ENCODE peak calls at places on chromosomes 6 and 20, in ten cellular contexts. One of them, this sample, is unnamed.

GRCh38 chr20:61297981-61298380 is 45.9 kb downstream of the CDH4 start:
- DNase-seq in dorsolateral prefrontal cortex: no peak
- DNase-seq in lower lobe of right lung: no peak
- DNase-seq in stimulated activated naive CD4-positive, alpha-beta T cell treated with Interleukin-2 at 50 U/mL for 16 hours: no peak
- DNase-seq in NCI-H2081: no peak
- DNase-seq in fibroblast of mammary gland: peak
- DNase-seq in mammary epithelial cell: peak
- DNase-seq in AG10803: peak
- DNase-seq in activated naive CD4-positive, alpha-beta T cell: no peak
- DNase-seq in astrocyte of the cerebellum: peak
- DNase-seq in this sample: peak

GRCh38 chr6:21381336-21381963 is 212.1 kb upstream of the SOX4 start:
- DNase-seq in dorsolateral prefrontal cortex: no peak
- DNase-seq in lower lobe of right lung: no peak
- DNase-seq in stimulated activated naive CD4-positive, alpha-beta T cell treated with Interleukin-2 at 50 U/mL for 16 hours: no peak
- DNase-seq in NCI-H2081: no peak
- DNase-seq in fibroblast of mammary gland: no peak
- DNase-seq in mammary epithelial cell: no peak
- DNase-seq in AG10803: peak
- DNase-seq in activated naive CD4-positive, alpha-beta T cell: no peak
- DNase-seq in astrocyte of the cerebellum: no peak
- DNase-seq in this sample: no peak

GRCh38 chr6:10433322-10433721 is 18.4 kb upstream of the TFAP2A start:
- DNase-seq in dorsolateral prefrontal cortex: no peak
- DNase-seq in lower lobe of right lung: no peak
- DNase-seq in stimulated activated naive CD4-positive, alpha-beta T cell treated with Interleukin-2 at 50 U/mL for 16 hours: no peak
- DNase-seq in NCI-H2081: no peak
- DNase-seq in fibroblast of mammary gland: no peak
- DNase-seq in mammary epithelial cell: no peak
- DNase-seq in AG10803: no peak
- DNase-seq in activated naive CD4-positive, alpha-beta T cell: no peak
- DNase-seq in astrocyte of the cerebellum: no peak
- DNase-seq in this sample: no peak

GRCh38 chr20:23646106-23646958 is 8.6 kb upstream of the CST3 start:
- DNase-seq in dorsolateral prefrontal cortex: no peak
- DNase-seq in lower lobe of right lung: no peak
- DNase-seq in stimulated activated naive CD4-positive, alpha-beta T cell treated with Interleukin-2 at 50 U/mL for 16 hours: no peak
- DNase-seq in NCI-H2081: no peak
- DNase-seq in fibroblast of mammary gland: no peak
- DNase-seq in mammary epithelial cell: peak
- DNase-seq in AG10803: no peak
- DNase-seq in activated naive CD4-positive, alpha-beta T cell: no peak
- DNase-seq in astrocyte of the cerebellum: no peak
- DNase-seq in this sample: peak

GRCh38 chr20:41669708-41670263 is 51.6 kb upstream of the CHD6 start:
- DNase-seq in dorsolateral prefrontal cortex: no peak
- DNase-seq in lower lobe of right lung: no peak
- DNase-seq in stimulated activated naive CD4-positive, alpha-beta T cell treated with Interleukin-2 at 50 U/mL for 16 hours: no peak
- DNase-seq in NCI-H2081: no peak
- DNase-seq in fibroblast of mammary gland: no peak
- DNase-seq in mammary epithelial cell: peak
- DNase-seq in AG10803: no peak
- DNase-seq in activated naive CD4-positive, alpha-beta T cell: no peak
- DNase-seq in astrocyte of the cerebellum: no peak
- DNase-seq in this sample: peak

GRCh38 chr6:79436232-79436631 is 101.0 kb downstream of the LCA5 start:
- DNase-seq in dorsolateral prefrontal cortex: no peak
- DNase-seq in lower lobe of right lung: no peak
- DNase-seq in stimulated activated naive CD4-positive, alpha-beta T cell treated with Interleukin-2 at 50 U/mL for 16 hours: no peak
- DNase-seq in NCI-H2081: no peak
- DNase-seq in fibroblast of mammary gland: no peak
- DNase-seq in mammary epithelial cell: no peak
- DNase-seq in AG10803: peak
- DNase-seq in activated naive CD4-positive, alpha-beta T cell: no peak
- DNase-seq in astrocyte of the cerebellum: no peak
- DNase-seq in this sample: no peak

GRCh38 chr6:18464176-18464575 is 77.0 kb downstream of the RNF144B start:
- DNase-seq in dorsolateral prefrontal cortex: no peak
- DNase-seq in lower lobe of right lung: no peak
- DNase-seq in stimulated activated naive CD4-positive, alpha-beta T cell treated with Interleukin-2 at 50 U/mL for 16 hours: no peak
- DNase-seq in NCI-H2081: peak
- DNase-seq in fibroblast of mammary gland: no peak
- DNase-seq in mammary epithelial cell: no peak
- DNase-seq in AG10803: no peak
- DNase-seq in activated naive CD4-positive, alpha-beta T cell: no peak
- DNase-seq in astrocyte of the cerebellum: no peak
- DNase-seq in this sample: no peak

GRCh38 chr6:130394238-130394637 is 28.4 kb downstream of the TMEM200A start:
- DNase-seq in dorsolateral prefrontal cortex: peak
- DNase-seq in lower lobe of right lung: no peak
- DNase-seq in stimulated activated naive CD4-positive, alpha-beta T cell treated with Interleukin-2 at 50 U/mL for 16 hours: no peak
- DNase-seq in NCI-H2081: no peak
- DNase-seq in fibroblast of mammary gland: no peak
- DNase-seq in mammary epithelial cell: no peak
- DNase-seq in AG10803: no peak
- DNase-seq in activated naive CD4-positive, alpha-beta T cell: no peak
- DNase-seq in astrocyte of the cerebellum: no peak
- DNase-seq in this sample: no peak

GRCh38 chr6:156857573-156857972 is 80.4 kb downstream of the ARID1B start:
- DNase-seq in dorsolateral prefrontal cortex: no peak
- DNase-seq in lower lobe of right lung: no peak
- DNase-seq in stimulated activated naive CD4-positive, alpha-beta T cell treated with Interleukin-2 at 50 U/mL for 16 hours: peak
- DNase-seq in NCI-H2081: no peak
- DNase-seq in fibroblast of mammary gland: peak
- DNase-seq in mammary epithelial cell: peak
- DNase-seq in AG10803: no peak
- DNase-seq in activated naive CD4-positive, alpha-beta T cell: no peak
- DNase-seq in astrocyte of the cerebellum: no peak
- DNase-seq in this sample: no peak

GRCh38 chr6:118668761-118669411 is 17.5 kb upstream of the CEP85L start:
- DNase-seq in dorsolateral prefrontal cortex: no peak
- DNase-seq in lower lobe of right lung: no peak
- DNase-seq in stimulated activated naive CD4-positive, alpha-beta T cell treated with Interleukin-2 at 50 U/mL for 16 hours: no peak
- DNase-seq in NCI-H2081: no peak
- DNase-seq in fibroblast of mammary gland: peak
- DNase-seq in mammary epithelial cell: no peak
- DNase-seq in AG10803: peak
- DNase-seq in activated naive CD4-positive, alpha-beta T cell: no peak
- DNase-seq in astrocyte of the cerebellum: peak
- DNase-seq in this sample: peak

GRCh38 chr6:23349521-23350147 is 776.4 kb upstream of the NRSN1 start:
- DNase-seq in dorsolateral prefrontal cortex: no peak
- DNase-seq in lower lobe of right lung: no peak
- DNase-seq in stimulated activated naive CD4-positive, alpha-beta T cell treated with Interleukin-2 at 50 U/mL for 16 hours: no peak
- DNase-seq in NCI-H2081: peak
- DNase-seq in fibroblast of mammary gland: peak
- DNase-seq in mammary epithelial cell: peak
- DNase-seq in AG10803: peak
- DNase-seq in activated naive CD4-positive, alpha-beta T cell: no peak
- DNase-seq in astrocyte of the cerebellum: peak
- DNase-seq in this sample: peak

GRCh38 chr6:168440520-168441433 is at the start of gene SMOC2:
- DNase-seq in dorsolateral prefrontal cortex: no peak
- DNase-seq in lower lobe of right lung: no peak
- DNase-seq in stimulated activated naive CD4-positive, alpha-beta T cell treated with Interleukin-2 at 50 U/mL for 16 hours: no peak
- DNase-seq in NCI-H2081: peak
- DNase-seq in fibroblast of mammary gland: no peak
- DNase-seq in mammary epithelial cell: no peak
- DNase-seq in AG10803: no peak
- DNase-seq in activated naive CD4-positive, alpha-beta T cell: no peak
- DNase-seq in astrocyte of the cerebellum: no peak
- DNase-seq in this sample: no peak

GRCh38 chr6:107284805-107285204 is 169.5 kb upstream of the BEND3 start:
- DNase-seq in dorsolateral prefrontal cortex: no peak
- DNase-seq in lower lobe of right lung: no peak
- DNase-seq in stimulated activated naive CD4-positive, alpha-beta T cell treated with Interleukin-2 at 50 U/mL for 16 hours: no peak
- DNase-seq in NCI-H2081: no peak
- DNase-seq in fibroblast of mammary gland: no peak
- DNase-seq in mammary epithelial cell: no peak
- DNase-seq in AG10803: no peak
- DNase-seq in activated naive CD4-positive, alpha-beta T cell: no peak
- DNase-seq in astrocyte of the cerebellum: peak
- DNase-seq in this sample: no peak